ENCODE peak calls at places on chromosomes 11 and 22, in six cellular contexts. Z is head of caudate nucleus, C is NCI-H1694 treated with DMSO at 0.1 percent for 48 hours, A is A549, N is NCI-H774, E is heart left ventricle. K is an unnamed sample.
A peak's percentile ranks its signal among the peaks of the same experiment; 100 is the strongest.

GRCh38 chr22:49957826-49958461 is 2.6 kb upstream of the PIM3 start:
- DNase-seq in Z (no peak), N (no peak), A (no peak), E (peak; percentile 24), C (no peak), K (peak; percentile 70)

GRCh38 chr11:86390499-86390898 is 15.8 kb downstream of the CCDC81 start:
- DNase-seq in C (no peak), E (no peak), Z (no peak), N (no peak), A (no peak), K (no peak)

GRCh38 chr11:42770444-42771065 is 541.2 kb upstream of the API5 start:
- DNase-seq in C (no peak), N (no peak), E (peak; percentile 17), Z (peak; percentile 58), A (peak; percentile 28), K (peak; percentile 52)

GRCh38 chr22:42462016-42462415 is 29.8 kb upstream of the NFAM1 start:
- DNase-seq in N (no peak), C (no peak), A (no peak), Z (no peak), E (no peak), K (no peak)

GRCh38 chr11:65424200-65425104 is 1.9 kb downstream of the NEAT1 start:
- DNase-seq in N (no peak), E (no peak), C (no peak), Z (no peak), A (peak; percentile 73), K (no peak)

GRCh38 chr11:18731949-18732821 is 6.2 kb upstream of the IGSF22 start:
- DNase-seq in A (peak; percentile 43), N (no peak), Z (peak; percentile 73), E (no peak), C (peak; percentile 1), K (peak; percentile 95)

GRCh38 chr11:46178542-46178941 is 57.3 kb upstream of the PHF21A start:
- DNase-seq in N (no peak), Z (no peak), C (no peak), A (no peak), E (no peak), K (no peak)

GRCh38 chr11:46664612-46665011 is 35.8 kb downstream of the ARHGAP1 start:
- DNase-seq in C (no peak), Z (no peak), E (no peak), N (no peak), A (no peak), K (no peak)

GRCh38 chr11:10483584-10483983 is 28.5 kb downstream of the AMPD3 start:
- DNase-seq in N (no peak), E (no peak), A (no peak), C (no peak), Z (no peak), K (no peak)

GRCh38 chr11:103332409-103332808 is 223.2 kb downstream of the DYNC2H1 start:
- DNase-seq in Z (no peak), C (no peak), E (no peak), N (no peak), A (no peak), K (no peak)

GRCh38 chr11:32032478-32032877 is 58.4 kb upstream of the RCN1 start:
- DNase-seq in E (no peak), N (no peak), C (no peak), Z (no peak), A (no peak), K (no peak)

GRCh38 chr11:20671856-20672546 is 2.6 kb downstream of the NELL1 start:
- DNase-seq in A (peak; percentile 20), N (peak; percentile 26), Z (no peak), C (peak; percentile 40), E (no peak), K (no peak)

GRCh38 chr11:74937696-74938475 is 11.0 kb downstream of the XRRA1 start:
- DNase-seq in A (no peak), E (no peak), C (no peak), N (no peak), Z (no peak), K (no peak)

GRCh38 chr11:67352546-67353316 is 615 bp downstream of the POLD4 start:
- DNase-seq in Z (no peak), N (no peak), E (peak; percentile 74), A (no peak), C (no peak), K (no peak)

GRCh38 chr11:72012897-72013721 is 14.4 kb downstream of the IL18BP start:
- DNase-seq in N (no peak), C (no peak), E (peak; percentile 90), Z (peak; percentile 62), A (peak; percentile 59), K (peak; percentile 36)

GRCh38 chr22:35023692-35024363 is 42.1 kb upstream of the ISX start:
- DNase-seq in N (peak; percentile 38), C (peak; percentile 24), E (peak; percentile 50), Z (peak; percentile 73), A (peak; percentile 48), K (peak; percentile 73)

GRCh38 chr11:77140231-77140959 is 12.3 kb downstream of the MYO7A start:
- DNase-seq in Z (no peak), A (no peak), E (peak; percentile 80), N (no peak), C (no peak), K (peak; percentile 19)

GRCh38 chr11:83292709-83293435 is 6.7 kb upstream of the CCDC90B start:
- DNase-seq in A (peak; percentile 67), Z (peak; percentile 76), E (no peak), N (peak; percentile 46), C (peak; percentile 31), K (no peak)

GRCh38 chr11:57456960-57457642 is 3.2 kb upstream of the RTN4RL2 start:
- DNase-seq in A (peak; percentile 91), Z (peak; percentile 89), N (peak; percentile 36), C (peak; percentile 56), E (peak; percentile 92), K (peak; percentile 93)

GRCh38 chr11:16403851-16404250 is 47.5 kb upstream of the SOX6 start:
- DNase-seq in C (no peak), E (no peak), Z (no peak), N (no peak), A (no peak), K (no peak)

GRCh38 chr11:62546244-62546936 is at the start of gene AHNAK:
- DNase-seq in C (no peak), E (peak; percentile 93), Z (no peak), A (peak; percentile 77), N (no peak), K (no peak)

GRCh38 chr11:47234669-47235075 is 13.9 kb downstream of the ACP2 start:
- DNase-seq in Z (peak; percentile 23), E (peak; percentile 36), A (peak; percentile 84), N (peak; percentile 57), C (no peak), K (no peak)

GRCh38 chr11:120372296-120372695 is 36.1 kb downstream of the ARHGEF12 start:
- DNase-seq in A (no peak), Z (no peak), N (no peak), C (no peak), E (no peak), K (no peak)

GRCh38 chr11:7348432-7349298 is 97.0 kb downstream of the SYT9 start:
- DNase-seq in E (no peak), Z (no peak), A (no peak), C (no peak), N (no peak), K (no peak)

GRCh38 chr22:20009018-20009482 is 7.6 kb downstream of the ARVCF start:
- DNase-seq in E (peak; percentile 24), C (no peak), N (no peak), A (no peak), Z (no peak), K (no peak)

GRCh38 chr11:8809605-8810272 is 101.2 kb upstream of the AKIP1 start:
- DNase-seq in E (no peak), C (no peak), A (no peak), Z (no peak), N (no peak), K (no peak)

GRCh38 chr11:68659158-68659921 is 25.0 kb upstream of the GAL start:
- DNase-seq in E (peak; percentile 81), C (peak; percentile 23), Z (peak; percentile 41), A (peak; percentile 52), N (peak; percentile 71), K (no peak)

K was measured in posterior cingulate gyrus.